ENCODE peak calls at places on chromosomes 3 and 15, in nine cellular contexts. J is GM23338, Q is cardiac muscle cell, W is stomach, M is colonic mucosa, R is neural progenitor cell, U is esophagus squamous epithelium, V is sigmoid colon, B is astrocyte. T is an unnamed sample. For H3K36me3, the result is how much of the 10 kb centered on the place peaks cover.

GRCh38 chr3:186380622-186381380 is 18.8 kb upstream of the DGKG start:
- DNase-seq in J (no peak), Q (peak), W (no peak), M (no peak), R (no peak), U (no peak), V (no peak), B (peak), T (no peak)

GRCh38 chr15:45719490-45719889 is 84.7 kb downstream of the SQOR start:
- DNase-seq in J (peak), Q (peak), W (no peak), M (no peak), R (no peak), U (no peak), V (no peak), B (no peak), T (peak)

GRCh38 chr3:79729096-79729495 is 38.7 kb downstream of the ROBO1 start:
- DNase-seq in J (no peak), Q (peak), W (no peak), M (no peak), R (no peak), U (no peak), V (no peak), B (peak), T (no peak)

GRCh38 chr3:16147226-16147625 is 27.3 kb upstream of the GALNT15 start:
- DNase-seq in J (no peak), Q (peak), W (no peak), M (no peak), R (no peak), U (no peak), V (no peak), B (peak), T (no peak)

GRCh38 chr3:168881804-168882203 is 781.7 kb downstream of the MECOM start:
- DNase-seq in J (no peak), Q (no peak), W (no peak), M (no peak), R (no peak), U (no peak), V (no peak), B (peak), T (no peak)

GRCh38 chr3:106208266-106208665 is 339.5 kb upstream of the CBLB start:
- DNase-seq in J (no peak), Q (peak), W (no peak), M (no peak), R (no peak), U (no peak), V (no peak), B (no peak), T (no peak)

GRCh38 chr3:190545260-190545659 is 31.4 kb downstream of the IL1RAP start:
- DNase-seq in J (no peak), Q (no peak), W (no peak), M (no peak), R (no peak), U (no peak), V (no peak), B (no peak), T (no peak)

GRCh38 chr3:167116120-167116922 is 263.8 kb downstream of the ZBBX start:
- DNase-seq in J (no peak), Q (no peak), W (no peak), M (no peak), R (no peak), U (no peak), V (peak), B (no peak), T (no peak)

GRCh38 chr3:58994746-58995330 is 55.0 kb downstream of the CFAP20DC start:
- DNase-seq in J (peak), Q (peak), W (no peak), M (peak), R (peak), U (no peak), V (no peak), B (peak), T (peak)

GRCh38 chr3:127699098-127699945 is 26.6 kb downstream of the ABTB1 start:
- DNase-seq in J (no peak), Q (no peak), W (no peak), M (no peak), R (no peak), U (no peak), V (no peak), B (peak), T (peak)

GRCh38 chr3:143731776-143732175 is 116.5 kb downstream of the SLC9A9 start:
- DNase-seq in J (no peak), Q (no peak), W (no peak), M (no peak), R (no peak), U (no peak), V (no peak), B (no peak), T (peak)

GRCh38 chr3:129424185-129424841 is 4.1 kb downstream of the EFCAB12 start:
- DNase-seq in J (no peak), Q (peak), W (peak), M (no peak), R (no peak), U (no peak), V (no peak), B (no peak), T (no peak)

GRCh38 chr3:29520764-29521163 is 239.9 kb downstream of the RBMS3 start:
- DNase-seq in J (no peak), Q (no peak), W (no peak), M (no peak), R (no peak), U (no peak), V (no peak), B (no peak), T (no peak)

GRCh38 chr3:29527251-29527650 is 246.4 kb downstream of the RBMS3 start:
- DNase-seq in J (no peak), Q (peak), W (no peak), M (no peak), R (no peak), U (no peak), V (no peak), B (no peak), T (no peak)

GRCh38 chr3:29521751-29522150 is 240.9 kb downstream of the RBMS3 start:
- DNase-seq in J (no peak), Q (no peak), W (no peak), M (no peak), R (no peak), U (no peak), V (no peak), B (no peak), T (no peak)

GRCh38 chr3:29525254-29525881 is 244.5 kb downstream of the RBMS3 start:
- DNase-seq in J (no peak), Q (peak), W (peak), M (peak), R (no peak), U (no peak), V (peak), B (peak), T (no peak)
- H3K27ac ChIP-seq in J (no peak), Q (peak), W (peak), M (no peak), R (no peak), U (peak), V (peak), B (no peak), T (no peak)

DNA sequence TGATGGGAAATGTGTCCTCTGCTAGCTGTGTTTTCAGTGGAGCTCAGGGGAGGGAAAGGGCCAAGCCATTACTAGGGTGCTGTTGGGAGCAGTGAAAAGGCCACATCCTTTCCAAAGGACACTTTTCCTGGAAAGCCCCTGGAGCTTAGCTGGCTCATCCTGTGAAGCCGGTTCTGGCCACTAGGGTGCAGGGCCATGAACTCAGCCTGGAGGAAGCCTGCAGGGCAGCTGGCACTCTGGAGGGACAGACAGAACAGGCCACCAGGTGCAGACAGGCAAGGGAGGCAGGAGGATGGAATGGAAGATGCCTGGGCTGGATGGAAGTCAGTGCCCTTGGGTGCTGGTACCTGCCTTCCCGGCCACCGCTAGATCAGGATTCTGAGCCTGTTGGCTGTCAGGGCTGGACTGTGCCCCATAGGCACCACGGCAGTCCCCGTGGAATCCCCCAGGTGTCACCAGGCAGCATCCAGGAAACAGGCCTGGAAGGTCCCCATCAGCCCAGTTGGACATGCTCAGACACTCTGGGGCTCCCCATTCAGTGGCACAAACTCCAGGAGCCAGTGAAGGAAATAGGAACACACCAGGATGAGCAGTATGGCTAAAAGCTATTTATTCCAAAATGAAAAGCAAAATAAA is 76.2 kb upstream of the C2CD4B start:
- DNase-seq in J (peak), Q (peak), W (peak), M (peak), R (peak), U (no peak), V (no peak), B (no peak), T (peak)
- TF ChIP-seq CTCF in J (peak), Q (peak), W (peak), M (peak), R (peak), U (no peak), V (no peak), B (peak), T (peak)

GRCh38 chr3:47612879-47613278 is 34.2 kb upstream of the CSPG5 start:
- DNase-seq in J (no peak), Q (no peak), W (no peak), M (no peak), R (no peak), U (no peak), V (no peak), B (peak), T (no peak)

GRCh38 chr3:47614788-47615187 is 36.1 kb upstream of the CSPG5 start:
- DNase-seq in J (no peak), Q (no peak), W (no peak), M (no peak), R (no peak), U (no peak), V (no peak), B (no peak), T (no peak)

GRCh38 chr3:47612178-47612577 is 33.5 kb upstream of the CSPG5 start:
- DNase-seq in J (no peak), Q (peak), W (no peak), M (no peak), R (no peak), U (no peak), V (no peak), B (peak), T (no peak)

GRCh38 chr3:47611577-47611976 is 32.9 kb upstream of the CSPG5 start:
- DNase-seq in J (no peak), Q (no peak), W (no peak), M (no peak), R (no peak), U (no peak), V (no peak), B (no peak), T (no peak)

DNA sequence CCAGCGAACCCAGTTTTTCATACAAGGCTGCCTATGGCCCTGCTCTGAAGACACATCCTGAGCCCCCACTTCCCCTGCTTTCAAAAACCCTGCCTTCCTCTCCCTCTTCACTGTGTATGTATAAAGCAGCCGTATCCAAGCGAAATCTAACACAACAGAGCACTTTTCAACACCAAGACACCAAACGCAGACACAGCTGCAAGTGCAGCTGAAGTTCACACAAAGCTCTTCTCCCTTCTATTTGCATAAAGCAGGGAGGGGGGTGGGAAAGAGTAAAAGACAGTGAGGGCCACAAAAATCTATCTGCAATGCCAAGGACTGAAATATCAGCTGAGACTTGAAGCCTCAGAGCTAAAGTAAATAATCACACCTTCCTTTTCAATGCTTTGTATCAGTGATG is 35.1 kb upstream of the CSPG5 start:
- DNase-seq in J (no peak), Q (no peak), W (no peak), M (no peak), R (no peak), U (no peak), V (no peak), B (peak), T (no peak)
- H3K36me3 ChIP-seq in J (half or more), Q (under half), W (half or more), M (under half), R (under half), U (half or more), V (under half), B (under half), T (half or more)

DNA sequence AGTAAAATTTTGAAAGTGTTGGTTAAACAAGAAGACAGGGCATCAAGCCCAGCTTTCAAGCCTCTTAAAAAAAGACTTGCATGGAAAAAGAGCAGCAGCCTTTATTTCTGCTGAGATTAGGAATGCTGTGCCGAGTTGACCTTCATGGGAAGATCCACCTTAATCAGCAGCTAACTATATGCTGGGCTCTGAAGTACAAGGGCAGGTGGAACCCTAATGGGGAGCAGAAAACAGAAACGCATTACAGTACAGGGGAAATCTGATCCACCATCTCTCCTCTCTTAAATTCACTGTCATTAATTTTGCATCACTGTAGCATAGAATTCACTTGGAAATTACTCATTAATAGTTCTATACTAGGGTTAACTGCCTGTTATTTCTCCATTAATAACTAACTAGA is 133.6 kb downstream of the GHSR start:
- DNase-seq in J (no peak), Q (no peak), W (no peak), M (no peak), R (no peak), U (no peak), V (no peak), B (no peak), T (no peak)
- H3K27ac ChIP-seq in J (peak), Q (peak), W (peak), M (peak), R (no peak), U (no peak), V (peak), B (no peak), T (no peak)

GRCh38 chr3:46293035-46293724 is 50.9 kb downstream of the CCR3 start:
- DNase-seq in J (peak), Q (no peak), W (no peak), M (no peak), R (peak), U (no peak), V (no peak), B (no peak), T (no peak)
- TF ChIP-seq CTCF in J (peak), Q (no peak), W (no peak), M (no peak), R (no peak), U (no peak), V (no peak), B (no peak), T (no peak)

DNA sequence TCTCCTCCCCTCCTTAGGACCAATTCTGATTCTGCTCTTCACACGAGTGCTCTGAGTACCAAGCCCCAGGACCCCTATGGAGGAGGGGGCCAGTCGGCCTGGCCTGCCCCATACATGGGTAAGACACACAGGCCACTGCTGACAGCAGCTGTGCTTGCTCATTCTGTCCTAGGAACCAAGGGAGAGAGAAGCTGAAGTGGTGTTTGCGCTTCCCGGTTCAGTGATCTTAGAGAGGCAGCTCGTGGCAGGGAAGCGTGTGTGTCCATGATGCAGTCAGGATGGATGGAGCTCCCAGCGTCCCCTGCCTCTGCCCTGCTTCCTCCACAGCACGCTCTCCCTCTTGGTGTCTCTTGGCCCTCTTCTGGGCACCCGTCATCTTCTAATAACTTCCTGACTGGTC is 77.6 kb downstream of the CRTC3 start:
- DNase-seq in J (no peak), Q (no peak), W (no peak), M (no peak), R (no peak), U (no peak), V (no peak), B (no peak), T (no peak)
- H3K36me3 ChIP-seq in J (under half), Q (under half), W (half or more), M (under half), R (under half), U (under half), V (under half), B (under half), T (under half)

DNA sequence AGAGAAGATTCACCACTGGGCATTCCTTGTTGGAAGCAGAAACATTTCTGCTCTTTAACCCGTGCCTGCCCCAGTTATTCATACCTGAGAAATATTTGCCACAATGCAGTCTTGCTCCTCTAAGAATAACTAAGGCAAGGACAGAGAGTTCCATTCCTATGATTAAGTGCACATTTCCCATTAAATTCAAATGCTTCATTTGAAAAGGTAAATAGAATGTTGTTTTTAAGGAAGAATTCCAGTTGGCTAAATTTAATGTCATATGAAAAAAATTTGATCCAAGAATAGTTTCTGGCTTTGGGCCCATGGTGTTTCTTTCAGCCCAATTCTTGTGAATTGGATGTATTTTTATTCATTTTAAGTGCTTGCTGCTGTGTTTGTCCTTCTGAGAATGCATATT is 573.5 kb upstream of the TBL1XR1 start:
- DNase-seq in J (no peak), Q (no peak), W (no peak), M (no peak), R (no peak), U (no peak), V (no peak), B (peak), T (no peak)
- H3K27ac ChIP-seq in J (no peak), Q (no peak), W (peak), M (no peak), R (peak), U (peak), V (peak), B (peak), T (no peak)